ENCODE peak calls at places on chromosome 10, in five cellular contexts. I, B, G, D and V are unnamed samples.

GRCh38 chr10:125094111-125094705 is 66.2 kb downstream of the CTBP2 start:
- DNase-seq in B (no peak), D (no peak), I (no peak), G (no peak), V (no peak)

GRCh38 chr10:69456880-69457693 is 5.8 kb downstream of the TSPAN15 start:
- DNase-seq in D (no peak), G (no peak), I (no peak), B (peak), V (no peak)

GRCh38 chr10:119296703-119297102 is 89.3 kb downstream of the GRK5 start:
- DNase-seq in D (no peak), B (no peak), G (no peak), I (peak), V (no peak)

GRCh38 chr10:52249850-52250395 is 64.2 kb upstream of the DKK1 start:
- DNase-seq in I (no peak), B (no peak), D (no peak), G (no peak), V (no peak)

GRCh38 chr10:103078676-103079075 is 114.4 kb downstream of the NT5C2 start:
- DNase-seq in D (no peak), B (no peak), G (no peak), I (no peak), V (no peak)

GRCh38 chr10:60428387-60428737 is 38.7 kb upstream of the ANK3 start:
- DNase-seq in B (no peak), I (no peak), D (peak), G (no peak), V (no peak)

GRCh38 chr10:77537720-77538373 is 99.8 kb downstream of the KCNMA1 start:
- DNase-seq in I (no peak), G (no peak), B (no peak), D (peak), V (no peak)

GRCh38 chr10:61486251-61486650 is 33.1 kb upstream of the TMEM26 start:
- DNase-seq in I (no peak), G (no peak), B (no peak), D (no peak), V (no peak)

GRCh38 chr10:1109795-1110673 is 53.8 kb downstream of the WDR37 start:
- DNase-seq in I (no peak), D (peak), B (peak), G (peak), V (peak)

GRCh38 chr10:94108200-94108599 is 114.5 kb downstream of the PLCE1 start:
- DNase-seq in G (no peak), B (peak), I (no peak), D (peak), V (no peak)

GRCh38 chr10:99393683-99394082 is 36.7 kb downstream of the GOT1 start:
- DNase-seq in I (no peak), D (no peak), B (no peak), G (no peak), V (no peak)

GRCh38 chr10:103951942-103952341 is 15.0 kb upstream of the SLK start:
- DNase-seq in D (no peak), G (no peak), I (no peak), B (no peak), V (peak)

GRCh38 chr10:18312385-18313145 is 172.3 kb downstream of the CACNB2 start:
- DNase-seq in B (peak), G (no peak), D (peak), I (peak), V (peak)

GRCh38 chr10:110218627-110219026 is 11.2 kb downstream of the MXI1 start:
- DNase-seq in I (no peak), B (peak), D (no peak), G (no peak), V (no peak)

GRCh38 chr10:2214035-2214434 is 476.7 kb upstream of the ADARB2 start:
- DNase-seq in G (no peak), I (no peak), D (peak), B (peak), V (no peak)

GRCh38 chr10:514137-514671 is 175.3 kb downstream of the DIP2C start:
- DNase-seq in I (no peak), G (no peak), B (no peak), D (no peak), V (no peak)

GRCh38 chr10:102994551-102995295 is 76.6 kb downstream of the CNNM2 start:
- DNase-seq in G (no peak), I (no peak), D (no peak), B (no peak), V (no peak)

GRCh38 chr10:69088801-69089501 is 1.0 kb downstream of the SRGN start:
- DNase-seq in D (peak), B (no peak), G (no peak), I (no peak), V (no peak)

GRCh38 chr10:22335204-22335956 is 9.9 kb upstream of the SPAG6 start:
- DNase-seq in D (peak), G (no peak), I (no peak), B (peak), V (no peak)

GRCh38 chr10:93473804-93474472 is 8.2 kb downstream of the MYOF start:
- DNase-seq in G (no peak), I (no peak), D (no peak), B (no peak), V (no peak)

GRCh38 chr10:103803941-103804340 is 51.4 kb downstream of the SH3PXD2A start:
- DNase-seq in D (no peak), B (peak), G (peak), I (no peak), V (no peak)

GRCh38 chr10:48453451-48454301 is 147.2 kb downstream of the MAPK8 start:
- DNase-seq in D (no peak), G (no peak), B (no peak), I (no peak), V (no peak)

GRCh38 chr10:90148121-90148855 is 446.9 kb downstream of the KIF20B start:
- DNase-seq in B (peak), D (peak), G (no peak), I (no peak), V (no peak)

GRCh38 chr10:79017882-79018550 is 50.8 kb upstream of the ZMIZ1 start:
- DNase-seq in I (no peak), G (no peak), D (no peak), B (no peak), V (no peak)

GRCh38 chr10:48363617-48364355 is 57.3 kb downstream of the MAPK8 start:
- DNase-seq in G (no peak), D (peak), B (peak), I (peak), V (peak)

GRCh38 chr10:70539471-70539870 is 60.9 kb downstream of the PALD1 start:
- DNase-seq in D (no peak), B (no peak), G (no peak), I (no peak), V (no peak)

GRCh38 chr10:70538731-70539338 is 60.3 kb downstream of the PALD1 start:
- DNase-seq in B (no peak), D (no peak), G (no peak), I (no peak), V (no peak)

GRCh38 chr10:70538195-70538520 is 59.6 kb downstream of the PALD1 start:
- DNase-seq in B (no peak), D (no peak), G (no peak), I (no peak), V (no peak)

GRCh38 chr10:70536196-70536920 is 57.8 kb downstream of the PALD1 start:
- DNase-seq in I (no peak), G (no peak), B (no peak), D (no peak), V (no peak)

GRCh38 chr10:70537398-70538194 is 59.0 kb downstream of the PALD1 start:
- DNase-seq in D (no peak), G (no peak), B (peak), I (no peak), V (no peak)
- TF ChIP-seq CTCF in D (peak), G (no peak), B (peak), I (peak), V (peak)

DNA sequence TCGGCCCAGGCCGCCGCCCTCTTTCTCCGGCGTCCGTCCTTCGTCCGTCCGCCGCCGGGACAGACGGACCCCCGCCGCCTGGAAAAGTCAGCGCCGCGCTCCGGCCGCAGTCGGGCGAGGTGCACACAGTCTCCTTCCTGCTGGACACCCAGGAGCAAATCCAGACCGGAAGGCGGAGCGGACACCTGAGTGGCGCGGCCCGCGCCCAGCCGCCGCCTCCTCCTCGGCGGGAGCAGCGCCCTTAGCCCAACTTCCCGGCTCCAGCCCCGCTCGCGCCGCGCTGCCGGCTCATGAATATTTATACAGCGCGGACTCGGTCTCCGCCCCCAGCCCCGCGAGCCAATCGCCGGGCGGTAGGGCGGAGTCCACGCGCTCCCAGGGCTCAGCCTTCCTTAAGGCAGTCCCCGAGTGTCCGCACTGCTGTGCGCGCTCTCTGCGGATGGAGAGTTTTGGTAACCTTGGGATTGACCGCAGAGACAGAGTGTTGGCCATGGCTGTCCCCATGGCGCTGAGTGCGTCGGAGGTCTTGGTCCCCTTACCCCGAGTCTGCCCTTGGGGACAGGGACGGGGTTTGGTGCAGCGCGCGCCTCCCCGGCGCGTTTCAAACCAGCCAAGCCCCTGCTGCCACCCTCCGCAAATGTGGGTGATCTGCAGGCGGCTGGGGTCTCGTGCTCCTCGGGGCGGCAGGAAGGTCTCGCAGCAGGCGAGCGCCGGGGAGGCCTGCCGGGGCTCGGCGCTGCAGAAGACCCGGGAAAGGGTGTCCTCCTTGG is at the start of gene FZD8:
- DNase-seq in B (peak), I (peak), D (peak), G (peak), V (peak)
- TF ChIP-seq CTCF in B (no peak), I (peak), D (peak), G (no peak), V (peak)

GRCh38 chr10:129774082-129774735 is 189.9 kb downstream of the EBF3 start:
- DNase-seq in G (no peak), D (no peak), B (no peak), I (no peak), V (no peak)

GRCh38 chr10:129773359-129773990 is 190.6 kb downstream of the EBF3 start:
- DNase-seq in B (no peak), G (no peak), D (no peak), I (no peak), V (no peak)

GRCh38 chr10:129771024-129771423 is 193.1 kb downstream of the EBF3 start:
- DNase-seq in G (no peak), B (no peak), D (no peak), I (no peak), V (no peak)

GRCh38 chr10:129771576-129772471 is 192.2 kb downstream of the EBF3 start:
- DNase-seq in B (no peak), D (no peak), I (no peak), G (no peak), V (no peak)

DNA sequence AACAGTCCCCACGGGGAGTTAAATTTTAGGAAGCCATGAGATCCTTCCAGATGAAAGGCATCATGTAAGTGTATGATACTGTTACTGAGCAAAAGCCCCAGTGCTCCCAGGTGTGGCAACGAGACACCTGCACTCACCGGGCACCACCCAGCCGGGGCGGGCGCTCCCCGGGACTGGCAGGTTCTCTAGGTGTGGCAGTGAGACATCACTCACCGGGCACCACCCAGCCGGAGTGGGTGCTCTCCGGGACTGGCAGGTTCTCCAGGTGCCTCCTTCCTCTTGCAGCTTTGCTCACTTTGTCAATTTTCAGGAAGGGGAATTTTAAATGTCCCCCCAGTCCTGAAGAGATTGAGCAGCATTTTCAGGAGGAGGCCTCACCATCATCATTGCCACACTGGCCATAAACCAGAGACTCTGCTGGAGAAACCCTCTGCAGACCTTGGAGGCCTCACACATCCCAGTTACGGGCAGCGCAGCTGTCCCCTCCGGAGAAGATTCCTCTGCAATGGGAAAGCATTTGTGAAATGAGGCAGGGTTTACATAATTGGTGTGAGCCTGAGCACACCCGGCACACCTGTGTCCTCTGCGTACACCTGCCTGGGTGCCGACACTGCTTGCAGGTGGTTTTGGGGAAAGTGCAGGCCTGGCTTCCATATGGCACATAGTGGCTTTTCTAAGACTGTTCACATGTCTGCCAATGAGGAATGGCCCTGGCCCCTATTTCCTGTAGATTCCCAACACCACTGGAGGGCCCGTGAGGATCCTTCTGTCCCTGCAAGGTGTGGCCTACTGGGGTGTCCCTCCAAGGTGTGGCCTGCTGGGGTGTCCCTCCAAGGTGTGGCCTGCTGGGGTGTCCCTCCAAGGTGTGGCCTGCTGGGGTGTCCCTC is 191.4 kb downstream of the EBF3 start:
- DNase-seq in D (no peak), G (no peak), B (no peak), I (no peak), V (no peak)
- TF ChIP-seq CTCF in D (no peak), G (no peak), B (no peak), I (no peak), V (no peak)

GRCh38 chr10:81177651-81178244 is 640.0 kb downstream of the SH2D4B start:
- DNase-seq in D (no peak), G (no peak), I (no peak), B (peak), V (no peak)

GRCh38 chr10:81179324-81179723 is 641.6 kb downstream of the SH2D4B start:
- DNase-seq in D (no peak), G (no peak), I (no peak), B (no peak), V (no peak)

GRCh38 chr10:81182296-81182695 is 644.6 kb downstream of the SH2D4B start:
- DNase-seq in I (no peak), G (no peak), D (no peak), B (no peak), V (no peak)

DNA sequence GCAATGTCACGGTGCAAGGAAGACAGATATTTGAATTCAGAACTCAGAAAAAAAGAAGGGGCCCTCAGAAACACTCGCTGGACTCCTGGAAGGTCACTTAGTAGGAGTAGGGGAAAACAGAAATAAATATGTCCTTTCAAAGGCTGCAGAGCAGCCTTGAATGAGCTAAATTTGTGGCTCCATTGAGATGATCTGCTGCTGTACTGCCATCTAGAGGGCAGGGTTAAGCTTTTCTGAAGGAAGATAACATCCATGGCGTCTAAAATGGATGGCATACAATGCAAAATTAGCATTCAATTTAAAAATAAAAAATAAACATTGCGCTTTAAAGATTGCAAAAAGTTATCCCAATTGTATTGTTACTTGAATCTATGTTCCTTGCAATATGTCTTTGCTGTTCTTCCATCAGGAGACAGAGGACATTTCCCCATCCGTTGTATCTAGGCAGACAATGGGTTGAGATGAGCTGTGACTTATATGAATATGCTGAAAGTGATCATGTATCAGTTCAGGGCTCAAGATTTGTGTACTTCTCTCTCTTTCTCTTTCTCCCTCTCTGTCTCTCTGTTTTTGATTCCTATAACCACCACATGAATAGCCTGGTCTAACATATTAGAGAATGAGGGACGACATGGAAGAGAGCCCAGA is 642.2 kb downstream of the SH2D4B start:
- DNase-seq in D (no peak), G (no peak), I (no peak), B (peak), V (no peak)
- TF ChIP-seq CTCF in D (no peak), G (no peak), I (peak), B (peak), V (peak)

GRCh38 chr10:3931224-3931623 is 146.2 kb upstream of the KLF6 start:
- DNase-seq in B (no peak), I (no peak), G (no peak), D (no peak), V (no peak)
- TF ChIP-seq CTCF in B (no peak), I (no peak), G (no peak), D (no peak), V (no peak)

GRCh38 chr10:43402880-43403452 is 6.0 kb downstream of the HNRNPF start:
- DNase-seq in D (no peak), I (no peak), G (no peak), B (no peak), V (no peak)

GRCh38 chr10:43398939-43399871 is 9.8 kb downstream of the HNRNPF start:
- DNase-seq in G (no peak), D (peak), I (no peak), B (no peak), V (no peak)

GRCh38 chr10:43402176-43402575 is 6.8 kb downstream of the HNRNPF start:
- DNase-seq in B (no peak), I (no peak), D (no peak), G (no peak), V (no peak)

GRCh38 chr10:43399911-43400310 is 9.1 kb downstream of the HNRNPF start:
- DNase-seq in B (no peak), D (no peak), G (no peak), I (no peak), V (no peak)

GRCh38 chr10:43401627-43402026 is 7.4 kb downstream of the HNRNPF start:
- DNase-seq in B (no peak), G (no peak), D (no peak), I (no peak), V (no peak)
- TF ChIP-seq CTCF in B (no peak), G (no peak), D (no peak), I (no peak), V (no peak)

GRCh38 chr10:34520084-34520483 is 295.0 kb downstream of the PARD3 start:
- DNase-seq in I (no peak), B (peak), G (no peak), D (no peak), V (peak)

GRCh38 chr10:34523017-34523767 is 291.9 kb downstream of the PARD3 start:
- DNase-seq in D (no peak), G (no peak), B (peak), I (no peak), V (no peak)

GRCh38 chr10:34524369-34525091 is 290.6 kb downstream of the PARD3 start:
- DNase-seq in D (no peak), G (no peak), I (no peak), B (no peak), V (no peak)

GRCh38 chr10:34520510-34520909 is 294.6 kb downstream of the PARD3 start:
- DNase-seq in I (no peak), G (no peak), D (no peak), B (no peak), V (no peak)

GRCh38 chr10:34522542-34522941 is 292.6 kb downstream of the PARD3 start:
- DNase-seq in B (peak), D (peak), G (no peak), I (no peak), V (peak)
- TF ChIP-seq CTCF in B (peak), D (peak), G (no peak), I (peak), V (peak)

DNA sequence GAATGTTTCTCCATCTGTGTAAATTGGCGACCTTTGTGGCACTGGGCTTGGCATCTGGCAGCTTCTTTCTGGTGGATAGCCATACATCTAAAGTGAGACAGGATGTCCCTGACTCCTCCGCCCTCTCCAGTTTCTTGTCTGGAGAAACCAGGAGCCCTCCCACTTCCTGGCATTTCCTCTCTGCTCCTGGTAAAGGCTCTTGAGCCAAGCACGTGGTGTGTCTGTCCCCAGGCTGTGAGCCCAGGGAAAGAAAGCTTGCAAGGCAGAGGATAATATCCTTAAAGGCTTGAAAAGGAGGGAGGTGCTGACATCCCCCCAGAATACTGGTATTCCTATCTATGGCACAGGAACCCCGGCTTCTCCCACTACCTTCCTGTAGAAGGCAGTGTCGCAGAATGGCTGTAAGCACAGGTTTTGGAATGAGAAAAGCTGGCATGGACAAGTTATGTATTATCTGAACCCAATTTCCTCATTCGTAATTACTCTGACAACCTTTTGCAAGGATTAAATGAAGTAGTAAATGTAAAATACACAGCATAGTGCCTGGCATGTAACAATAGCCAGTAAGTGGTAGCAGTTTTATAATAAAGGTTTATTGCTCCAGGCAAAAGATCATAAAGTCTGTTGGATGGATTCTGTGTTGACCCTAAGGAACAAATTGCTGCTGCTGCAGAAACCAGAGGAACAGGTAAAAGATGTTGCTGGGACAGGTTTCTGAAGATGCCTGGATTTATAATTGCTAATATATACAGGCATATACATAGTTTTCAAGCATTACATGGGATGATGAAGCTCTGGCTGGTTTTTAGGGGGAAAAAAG is 11.8 kb upstream of the ACSL5 start:
- DNase-seq in D (peak), I (peak), B (peak), G (no peak), V (peak)
- TF ChIP-seq CTCF in D (peak), I (no peak), B (no peak), G (no peak), V (peak)